ENCODE peak calls at places on chromosomes 16 and 17, in four cellular contexts. D, U, R and W are unnamed samples.

GRCh38 chr17:17750881-17751280 is 69.6 kb downstream of the RAI1 start:
- DNase-seq in D (no peak), U (no peak), R (no peak), W (no peak)

GRCh38 chr16:19113577-19114358 is at the start of gene ITPRIPL2:
- DNase-seq in D (peak; percentile 56), U (peak; percentile 80), R (no peak), W (peak; percentile 76)

GRCh38 chr16:63938661-63939060 is 1183.2 kb downstream of the CDH11 start:
- DNase-seq in D (no peak), U (peak; percentile 5), R (no peak), W (no peak)

GRCh38 chr16:31200821-31201510 is 1.6 kb downstream of the PYCARD start:
- DNase-seq in D (no peak), U (no peak), R (no peak), W (no peak)

GRCh38 chr17:1580979-1581676 is 18.5 kb upstream of the PITPNA start:
- DNase-seq in D (no peak), U (no peak), R (no peak), W (no peak)

GRCh38 chr16:88316151-88316550 is 66.6 kb upstream of the ZNF469 start:
- DNase-seq in D (no peak), U (no peak), R (no peak), W (no peak)

GRCh38 chr16:10979717-10980601 is 35.6 kb downstream of the CLEC16A start:
- DNase-seq in D (peak; percentile 70), U (peak; percentile 51), R (no peak), W (no peak)

GRCh38 chr17:13311301-13311700 is 290.4 kb downstream of the HS3ST3A1 start:
- DNase-seq in D (no peak), U (peak; percentile 82), R (no peak), W (no peak)

GRCh38 chr17:8949061-8949622 is 16.4 kb downstream of the PIK3R5 start:
- DNase-seq in D (no peak), U (no peak), R (no peak), W (no peak)

GRCh38 chr16:87391324-87391949 is 699 bp upstream of the MAP1LC3B start:
- DNase-seq in D (peak; percentile 67), U (no peak), R (no peak), W (peak; percentile 77)

GRCh38 chr16:84330685-84331050 is 36.0 kb downstream of the WFDC1 start:
- DNase-seq in D (no peak), U (no peak), R (no peak), W (no peak)

GRCh38 chr16:47204736-47205499 is 61.2 kb upstream of the NETO2 start:
- DNase-seq in D (no peak), U (no peak), R (no peak), W (peak; percentile 3)

GRCh38 chr16:67326472-67327309 is at the start of the genes KCTD19 and LRRC36:
- DNase-seq in D (peak; percentile 97), U (no peak), R (peak; percentile 85), W (peak; percentile 95)
- H3K9ac ChIP-seq in D (no peak within 1 kb of the TSS), U (peak within 1 kb of the TSS; percentile 53), R (peak within 1 kb of the TSS; percentile 88), W (peak within 1 kb of the TSS; percentile 34)

GRCh38 chr17:7011415-7011814 is 1.0 kb upstream of the RNASEK start:
- DNase-seq in D (no peak), U (no peak), R (no peak), W (no peak)
- H3K9ac ChIP-seq in D (no peak overlapping the region), U (peak overlapping the region; percentile 94), R (peak overlapping the region; percentile 96), W (peak overlapping the region; percentile 99)

DNA sequence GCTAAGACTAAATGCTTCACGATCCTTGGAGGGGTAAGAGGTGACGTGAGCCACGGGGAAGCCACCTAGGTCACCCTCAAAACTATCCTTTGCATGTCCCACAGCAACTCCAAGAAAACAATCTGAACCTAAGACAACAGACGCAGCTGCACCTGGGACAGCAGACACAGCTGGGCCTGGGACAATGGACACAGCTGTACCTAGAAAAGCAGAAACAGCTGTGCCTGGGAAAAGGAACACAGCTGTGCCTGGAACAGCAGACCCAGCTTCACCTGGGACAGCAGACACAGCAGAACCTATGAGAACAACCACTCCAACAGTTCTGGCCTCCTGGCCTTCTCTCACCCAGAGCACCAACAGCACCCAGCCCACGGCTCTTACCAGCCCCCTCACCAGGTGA is 11.7 kb upstream of the CD300LD start:
- DNase-seq in D (no peak), U (no peak), R (no peak), W (peak; percentile 19)
- H3K9ac ChIP-seq in D (no peak overlapping the region), U (no peak overlapping the region), R (no peak overlapping the region), W (no peak overlapping the region)

GRCh38 chr17:80264048-80264792 is 3.6 kb downstream of the RNF213 start:
- DNase-seq in D (no peak), U (no peak), R (no peak), W (no peak)
- H3K9ac ChIP-seq in D (no peak overlapping the region), U (peak overlapping the region; percentile 5), R (peak overlapping the region; percentile 95), W (no peak overlapping the region)

DNA sequence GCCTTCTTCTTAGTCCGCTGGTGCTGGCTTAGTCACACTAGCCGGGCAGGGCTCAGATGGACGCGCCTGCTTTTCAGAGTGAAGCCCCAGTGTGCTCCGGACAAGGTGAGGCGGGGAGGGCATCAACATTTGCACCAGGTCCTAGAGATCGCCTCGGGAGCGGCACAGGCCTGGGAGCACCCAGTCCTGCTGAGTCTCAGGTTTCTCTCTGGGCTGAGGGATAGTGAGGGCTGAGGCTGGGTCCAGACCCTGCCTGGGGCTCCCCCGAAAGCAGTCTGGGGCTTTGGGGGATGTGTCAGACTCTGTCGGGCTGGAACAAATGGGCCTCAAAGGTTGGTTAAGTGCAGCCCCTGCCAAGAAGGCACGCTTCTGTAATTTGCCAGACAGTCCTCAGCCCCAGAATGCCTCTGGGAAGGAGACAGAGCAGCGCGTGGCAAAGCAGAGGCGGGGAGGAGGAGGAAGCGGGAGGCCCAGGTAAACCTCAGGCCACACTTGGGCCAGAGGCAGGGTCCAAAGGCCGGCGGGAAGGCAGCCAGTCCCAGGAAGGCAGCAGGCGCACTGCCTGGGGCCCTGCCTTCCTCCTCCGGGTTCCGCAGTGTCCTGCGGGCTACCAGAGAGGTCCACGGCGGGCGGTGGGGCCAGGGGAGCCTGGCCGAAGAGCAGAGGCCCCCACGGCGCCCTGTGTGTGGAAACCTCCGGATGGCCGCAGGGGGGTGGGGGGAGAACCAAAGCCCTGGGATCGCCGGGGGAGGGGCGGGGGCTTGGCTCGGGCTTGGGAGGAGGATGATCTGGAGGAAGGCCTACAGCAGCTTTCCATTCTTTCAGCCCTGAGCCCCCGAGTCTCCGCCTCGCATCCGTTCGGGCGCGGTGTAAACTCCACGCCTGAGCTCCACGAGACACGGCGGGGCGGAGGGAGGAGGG is 39.5 kb upstream of the ATP2A3 start:
- DNase-seq in D (peak; percentile 77), U (peak; percentile 7), R (no peak), W (peak; percentile 43)
- H3K9ac ChIP-seq in D (no peak overlapping the region), U (peak overlapping the region; percentile 8), R (peak overlapping the region; percentile 50), W (no peak overlapping the region)

DNA sequence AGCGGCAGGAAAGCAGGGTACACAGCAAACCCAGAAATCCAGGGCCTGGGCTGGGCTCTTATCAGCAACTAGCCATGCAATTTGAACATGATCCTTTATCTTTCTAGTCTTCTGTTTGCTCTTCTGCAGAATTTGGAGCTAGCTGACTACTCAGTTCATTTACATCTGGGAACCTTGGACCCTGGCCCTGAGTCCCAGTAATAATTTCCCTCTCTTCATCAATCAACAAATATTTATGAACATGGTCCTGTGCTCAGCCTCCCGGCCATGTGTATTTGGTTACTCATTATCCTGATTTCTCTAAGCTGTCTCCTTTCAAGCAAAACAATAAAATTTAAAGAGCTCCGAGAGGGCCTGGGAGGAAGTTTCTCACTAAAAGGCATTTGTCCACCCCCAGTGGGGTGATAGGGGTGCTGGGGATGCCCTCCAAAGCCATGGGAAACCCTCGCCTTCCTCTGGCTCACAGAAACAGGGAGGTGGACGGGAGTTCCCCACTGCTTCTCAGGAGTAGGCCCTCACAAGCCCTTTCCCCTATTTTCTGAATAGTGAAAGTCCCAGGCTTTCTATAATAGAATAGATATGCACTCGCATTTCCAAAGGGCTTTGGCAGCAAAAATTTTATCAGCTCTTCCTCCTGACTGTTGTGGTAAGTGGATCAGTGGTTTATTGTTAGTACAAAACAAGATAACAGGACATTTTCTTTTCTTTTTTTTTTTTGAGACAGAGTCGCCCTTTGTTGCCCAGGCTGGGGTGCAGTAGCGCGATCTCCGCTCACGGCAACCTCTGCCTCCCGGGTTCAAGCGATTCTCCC is 6.9 kb upstream of the WDR59 start:
- DNase-seq in D (no peak), U (no peak), R (no peak), W (no peak)
- H3K9ac ChIP-seq in D (no peak overlapping the region), U (no peak overlapping the region), R (no peak overlapping the region), W (no peak overlapping the region)

GRCh38 chr17:38676706-38677504 is 2.1 kb upstream of the EPOP start:
- DNase-seq in D (peak; percentile 95), U (peak; percentile 51), R (peak; percentile 64), W (peak; percentile 83)

GRCh38 chr17:38673714-38674012 is 1.1 kb downstream of the EPOP start:
- DNase-seq in D (no peak), U (no peak), R (no peak), W (peak; percentile 73)

GRCh38 chr17:38674013-38674748 is 576 bp downstream of the EPOP start:
- DNase-seq in D (no peak), U (no peak), R (no peak), W (peak; percentile 65)

GRCh38 chr17:38672788-38673713 is 1.7 kb downstream of the EPOP start:
- DNase-seq in D (no peak), U (no peak), R (no peak), W (peak; percentile 50)

DNA sequence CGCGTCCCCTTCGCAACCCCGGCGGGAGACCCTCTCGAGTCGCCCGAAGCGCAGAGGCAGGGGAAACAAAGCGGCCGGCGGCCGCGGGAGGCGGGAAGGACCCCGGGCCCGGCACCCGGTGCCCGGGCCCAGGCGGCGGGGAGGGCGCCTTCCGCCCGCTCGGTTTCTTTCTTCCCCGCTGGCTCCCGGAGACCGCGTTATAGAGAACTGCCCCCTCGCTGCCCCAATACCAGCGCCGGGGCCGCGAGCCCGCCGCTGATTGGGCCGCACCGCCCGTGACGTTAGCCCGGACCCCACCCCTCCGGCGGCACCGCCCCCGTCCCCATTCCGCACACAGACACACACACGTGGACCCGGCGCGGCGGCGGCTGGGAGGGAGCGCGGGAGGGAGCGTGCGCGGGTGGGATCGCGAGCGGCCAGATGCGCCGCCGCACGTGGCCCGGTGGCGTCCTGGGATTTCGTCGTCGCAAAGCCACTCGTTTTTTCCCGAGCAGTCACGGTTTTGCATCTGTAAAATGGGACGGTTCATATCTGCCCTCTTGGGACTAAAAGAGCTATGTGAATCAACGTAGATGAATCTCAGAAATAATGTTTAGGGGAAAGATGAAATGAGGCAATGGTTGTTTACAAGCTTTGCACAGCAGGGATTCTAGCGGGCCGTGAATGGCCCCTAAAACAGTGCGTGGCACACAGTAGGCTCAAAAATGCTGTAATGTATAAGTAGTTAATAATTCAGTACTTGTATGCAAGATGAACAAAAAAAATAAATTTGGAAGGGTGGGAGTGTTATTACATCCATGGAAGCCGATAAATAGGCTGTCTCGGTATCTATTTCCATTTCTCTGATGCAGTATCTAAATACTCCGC is at the start of gene EPOP:
- DNase-seq in D (peak; percentile 92), U (peak; percentile 61), R (no peak), W (peak; percentile 93)
- H3K9ac ChIP-seq in D (no peak within 1 kb of the TSS), U (peak within 1 kb of the TSS; percentile 54), R (peak within 1 kb of the TSS; percentile 85), W (peak within 1 kb of the TSS; percentile 7)

GRCh38 chr17:7445011-7445927 is at the start of gene CHRNB1:
- DNase-seq in D (peak; percentile 99), U (no peak), R (no peak), W (peak; percentile 96)
- H3K9ac ChIP-seq in D (no peak within 1 kb of the TSS), U (no peak within 1 kb of the TSS), R (peak within 1 kb of the TSS; percentile 72), W (no peak within 1 kb of the TSS)

GRCh38 chr17:68290268-68290954 is 516 bp downstream of the SLC16A6 start:
- DNase-seq in D (peak; percentile 65), U (no peak), R (no peak), W (peak; percentile 58)
- H3K9ac ChIP-seq in D (no peak overlapping the region), U (peak overlapping the region; percentile 75), R (peak overlapping the region; percentile 68), W (no peak overlapping the region)